ENCODE peak calls at places on chromosomes 1 and 21, in six cellular contexts. R, K, G, J, O and H are unnamed samples.

GRCh38 chr1:200880212-200880611 is 7.4 kb downstream of the GPR25 start:
- DNase-seq in R (no peak), K (no peak), G (no peak), J (peak), O (no peak), H (no peak)

GRCh38 chr1:175364424-175365076 is 172.0 kb upstream of the KIAA0040 start:
- DNase-seq in R (no peak), K (no peak), G (no peak), J (no peak), O (no peak), H (no peak)

GRCh38 chr1:221171768-221172167 is 292.5 kb downstream of the HLX start:
- DNase-seq in R (no peak), K (no peak), G (no peak), J (no peak), O (no peak), H (no peak)

GRCh38 chr1:165068716-165069115 is 287.8 kb downstream of the LMX1A start:
- DNase-seq in R (no peak), K (no peak), G (no peak), J (peak), O (no peak), H (peak)

GRCh38 chr1:47651311-47652089 is 213.7 kb downstream of the FOXD2 start:
- DNase-seq in R (no peak), K (no peak), G (no peak), J (no peak), O (no peak), H (no peak)

GRCh38 chr1:159012495-159012894 is 2.8 kb downstream of the IFI16 start:
- DNase-seq in R (no peak), K (no peak), G (peak), J (no peak), O (peak), H (no peak)

GRCh38 chr1:155219592-155220031 is 11.1 kb downstream of the MTX1 start:
- DNase-seq in R (peak), K (no peak), G (no peak), J (no peak), O (peak), H (peak)

GRCh38 chr1:180881806-180882509 is 30.7 kb upstream of the KIAA1614 start:
- DNase-seq in R (peak), K (peak), G (peak), J (peak), O (peak), H (no peak)

GRCh38 chr1:156498447-156499193 is 2.0 kb downstream of the MEF2D start:
- DNase-seq in R (no peak), K (no peak), G (peak), J (peak), O (no peak), H (peak)

GRCh38 chr1:96416111-96416595 is 305.4 kb upstream of the PTBP2 start:
- DNase-seq in R (no peak), K (peak), G (peak), J (peak), O (no peak), H (no peak)

GRCh38 chr1:53067886-53068285 is 5.9 kb downstream of the PODN start:
- DNase-seq in R (no peak), K (no peak), G (no peak), J (no peak), O (no peak), H (no peak)

GRCh38 chr1:215584389-215584788 is 17.3 kb downstream of the KCTD3 start:
- DNase-seq in R (no peak), K (no peak), G (no peak), J (no peak), O (no peak), H (no peak)

GRCh38 chr1:9593492-9594465 is 5.1 kb downstream of the TMEM201 start:
- DNase-seq in R (no peak), K (no peak), G (peak), J (peak), O (peak), H (peak)

GRCh38 chr1:203702130-203702577 is 62.8 kb upstream of the LAX1 start:
- DNase-seq in R (peak), K (no peak), G (peak), J (peak), O (peak), H (peak)

GRCh38 chr21:16395285-16395684 is 665.5 kb downstream of the USP25 start:
- DNase-seq in R (no peak), K (no peak), G (no peak), J (no peak), O (no peak), H (no peak)

GRCh38 chr1:3695326-3696217 is 43.3 kb downstream of the TP73 start:
- DNase-seq in R (no peak), K (no peak), G (no peak), J (peak), O (peak), H (no peak)